ENCODE peak calls at places on chromosomes 3 and 15, in six cellular contexts. One of them, this sample, is unnamed.

GRCh38 chr3:182725372-182726251 is 67.7 kb upstream of the ATP11B start:
- DNase-seq in B cell: no peak
- DNase-seq in NCI-H2081: no peak
- DNase-seq in lung: no peak
- DNase-seq in progenitor cell of endocrine pancreas: no peak
- DNase-seq in skeletal muscle cell: no peak
- DNase-seq in this sample: no peak

GRCh38 chr3:132417695-132418520 is 606 bp downstream of the DNAJC13 start:
- DNase-seq in lung: peak; percentile 68
- DNase-seq in NCI-H2081: peak; percentile 32
- DNase-seq in progenitor cell of endocrine pancreas: no peak
- DNase-seq in skeletal muscle cell: no peak
- DNase-seq in B cell: no peak
- DNase-seq in this sample: no peak

GRCh38 chr3:136617123-136617700 is 135.0 kb downstream of the STAG1 start:
- DNase-seq in NCI-H2081: no peak
- DNase-seq in skeletal muscle cell: no peak
- DNase-seq in lung: no peak
- DNase-seq in B cell: no peak
- DNase-seq in progenitor cell of endocrine pancreas: no peak
- DNase-seq in this sample: no peak

GRCh38 chr15:69175536-69175935 is 15.1 kb downstream of the GLCE start:
- DNase-seq in NCI-H2081: no peak
- DNase-seq in lung: no peak
- DNase-seq in progenitor cell of endocrine pancreas: no peak
- DNase-seq in skeletal muscle cell: no peak
- DNase-seq in B cell: no peak
- DNase-seq in this sample: no peak

GRCh38 chr3:174440350-174440716 is 418.8 kb upstream of the NAALADL2 start:
- DNase-seq in lung: no peak
- DNase-seq in NCI-H2081: peak; percentile 46
- DNase-seq in B cell: no peak
- DNase-seq in skeletal muscle cell: peak; percentile 49
- DNase-seq in progenitor cell of endocrine pancreas: no peak
- DNase-seq in this sample: no peak

GRCh38 chr15:77482570-77482969 is 61.9 kb downstream of the HMG20A start:
- DNase-seq in progenitor cell of endocrine pancreas: no peak
- DNase-seq in NCI-H2081: no peak
- DNase-seq in skeletal muscle cell: peak; percentile 54
- DNase-seq in B cell: no peak
- DNase-seq in lung: no peak
- DNase-seq in this sample: no peak

GRCh38 chr3:174270841-174271240 is 588.3 kb upstream of the NAALADL2 start:
- DNase-seq in lung: no peak
- DNase-seq in skeletal muscle cell: peak; percentile 48
- DNase-seq in NCI-H2081: no peak
- DNase-seq in B cell: no peak
- DNase-seq in progenitor cell of endocrine pancreas: no peak
- DNase-seq in this sample: no peak

GRCh38 chr3:50617096-50617791 is at the start of gene MAPKAPK3:
- DNase-seq in progenitor cell of endocrine pancreas: no peak
- DNase-seq in skeletal muscle cell: no peak
- DNase-seq in lung: no peak
- DNase-seq in NCI-H2081: no peak
- DNase-seq in B cell: peak; percentile 72
- DNase-seq in this sample: no peak

GRCh38 chr15:33279613-33280205 is 31.1 kb upstream of the RYR3 start:
- DNase-seq in lung: no peak
- DNase-seq in progenitor cell of endocrine pancreas: no peak
- DNase-seq in B cell: no peak
- DNase-seq in skeletal muscle cell: no peak
- DNase-seq in NCI-H2081: no peak
- DNase-seq in this sample: no peak

GRCh38 chr15:66917904-66918448 is 147.4 kb upstream of the SMAD3 start:
- DNase-seq in lung: no peak
- DNase-seq in NCI-H2081: no peak
- DNase-seq in skeletal muscle cell: no peak
- DNase-seq in progenitor cell of endocrine pancreas: no peak
- DNase-seq in B cell: no peak
- DNase-seq in this sample: no peak

GRCh38 chr3:62007036-62007435 is 366.3 kb downstream of the FEZF2 start:
- DNase-seq in progenitor cell of endocrine pancreas: no peak
- DNase-seq in skeletal muscle cell: no peak
- DNase-seq in NCI-H2081: no peak
- DNase-seq in B cell: no peak
- DNase-seq in lung: no peak
- DNase-seq in this sample: no peak

GRCh38 chr3:73694988-73695757 is 70.4 kb upstream of the PDZRN3 start:
- DNase-seq in NCI-H2081: no peak
- DNase-seq in skeletal muscle cell: no peak
- DNase-seq in B cell: no peak
- DNase-seq in progenitor cell of endocrine pancreas: no peak
- DNase-seq in lung: no peak
- DNase-seq in this sample: no peak

GRCh38 chr15:53328341-53328740 is 431.1 kb downstream of the WDR72 start:
- DNase-seq in progenitor cell of endocrine pancreas: no peak
- DNase-seq in B cell: no peak
- DNase-seq in skeletal muscle cell: no peak
- DNase-seq in lung: no peak
- DNase-seq in NCI-H2081: no peak
- DNase-seq in this sample: no peak

GRCh38 chr3:142931222-142931621 is 32.3 kb downstream of the PAQR9 start:
- DNase-seq in NCI-H2081: no peak
- DNase-seq in progenitor cell of endocrine pancreas: no peak
- DNase-seq in lung: no peak
- DNase-seq in B cell: peak; percentile 14
- DNase-seq in skeletal muscle cell: no peak
- DNase-seq in this sample: no peak

GRCh38 chr3:38588276-38588971 is 61.1 kb downstream of the SCN5A start:
- DNase-seq in lung: no peak
- DNase-seq in B cell: no peak
- DNase-seq in NCI-H2081: no peak
- DNase-seq in progenitor cell of endocrine pancreas: no peak
- DNase-seq in skeletal muscle cell: no peak
- DNase-seq in this sample: no peak

GRCh38 chr3:117035785-117036184 is 326.2 kb downstream of the TUSC7 start:
- DNase-seq in B cell: no peak
- DNase-seq in lung: no peak
- DNase-seq in progenitor cell of endocrine pancreas: no peak
- DNase-seq in skeletal muscle cell: no peak
- DNase-seq in NCI-H2081: no peak
- DNase-seq in this sample: no peak

GRCh38 chr3:128334086-128334650 is 132.5 kb downstream of the DNAJB8 start:
- DNase-seq in lung: no peak
- DNase-seq in B cell: no peak
- DNase-seq in progenitor cell of endocrine pancreas: no peak
- DNase-seq in skeletal muscle cell: no peak
- DNase-seq in NCI-H2081: no peak
- DNase-seq in this sample: no peak

GRCh38 chr15:27086146-27086545 is 115.2 kb downstream of the GABRG3 start:
- DNase-seq in progenitor cell of endocrine pancreas: no peak
- DNase-seq in NCI-H2081: no peak
- DNase-seq in B cell: no peak
- DNase-seq in skeletal muscle cell: no peak
- DNase-seq in lung: no peak
- DNase-seq in this sample: no peak

GRCh38 chr15:38612159-38612863 is 47.7 kb upstream of the RASGRP1 start:
- DNase-seq in skeletal muscle cell: no peak
- DNase-seq in B cell: no peak
- DNase-seq in lung: no peak
- DNase-seq in NCI-H2081: no peak
- DNase-seq in progenitor cell of endocrine pancreas: no peak
- DNase-seq in this sample: no peak

GRCh38 chr15:73637527-73637926 is 4.3 kb upstream of the NPTN start:
- DNase-seq in skeletal muscle cell: no peak
- DNase-seq in lung: no peak
- DNase-seq in B cell: peak; percentile 9
- DNase-seq in progenitor cell of endocrine pancreas: no peak
- DNase-seq in NCI-H2081: no peak
- DNase-seq in this sample: no peak

GRCh38 chr3:94671078-94671477 is 608.2 kb downstream of the NSUN3 start:
- DNase-seq in skeletal muscle cell: no peak
- DNase-seq in progenitor cell of endocrine pancreas: no peak
- DNase-seq in lung: no peak
- DNase-seq in NCI-H2081: no peak
- DNase-seq in B cell: no peak
- DNase-seq in this sample: no peak

GRCh38 chr15:69305204-69305931 is 6.7 kb downstream of the PAQR5 start:
- DNase-seq in progenitor cell of endocrine pancreas: no peak
- DNase-seq in lung: no peak
- DNase-seq in NCI-H2081: no peak
- DNase-seq in B cell: no peak
- DNase-seq in skeletal muscle cell: peak; percentile 90
- DNase-seq in this sample: no peak

GRCh38 chr3:134312072-134312872 is 61.6 kb upstream of the RYK start:
- DNase-seq in NCI-H2081: no peak
- DNase-seq in skeletal muscle cell: no peak
- DNase-seq in lung: peak; percentile 86
- DNase-seq in progenitor cell of endocrine pancreas: no peak
- DNase-seq in B cell: no peak
- DNase-seq in this sample: no peak

GRCh38 chr3:15542641-15543040 is 21.1 kb upstream of the COLQ start:
- DNase-seq in B cell: no peak
- DNase-seq in lung: no peak
- DNase-seq in skeletal muscle cell: no peak
- DNase-seq in progenitor cell of endocrine pancreas: no peak
- DNase-seq in NCI-H2081: no peak
- DNase-seq in this sample: no peak

GRCh38 chr3:9405756-9406155 is 8.3 kb downstream of the SETD5 start:
- DNase-seq in NCI-H2081: no peak
- DNase-seq in progenitor cell of endocrine pancreas: no peak
- DNase-seq in skeletal muscle cell: no peak
- DNase-seq in B cell: no peak
- DNase-seq in lung: no peak
- DNase-seq in this sample: no peak

GRCh38 chr3:133038731-133039398 is 674 bp downstream of the TMEM108 start:
- DNase-seq in progenitor cell of endocrine pancreas: peak; percentile 15
- DNase-seq in lung: peak; percentile 41
- DNase-seq in skeletal muscle cell: no peak
- DNase-seq in NCI-H2081: peak; percentile 11
- DNase-seq in B cell: no peak
- DNase-seq in this sample: no peak

GRCh38 chr15:62895139-62895866 is 147.2 kb upstream of the TPM1 start:
- DNase-seq in progenitor cell of endocrine pancreas: no peak
- DNase-seq in lung: no peak
- DNase-seq in skeletal muscle cell: peak; percentile 73
- DNase-seq in B cell: no peak
- DNase-seq in NCI-H2081: no peak
- DNase-seq in this sample: peak; percentile 71

GRCh38 chr3:132232231-132232792 is 84.9 kb upstream of the ACP3 start:
- DNase-seq in NCI-H2081: peak; percentile 7
- DNase-seq in B cell: no peak
- DNase-seq in lung: no peak
- DNase-seq in skeletal muscle cell: no peak
- DNase-seq in progenitor cell of endocrine pancreas: no peak
- DNase-seq in this sample: no peak

GRCh38 chr3:98602078-98602678 is 8.8 kb upstream of the CPOX start:
- DNase-seq in B cell: peak; percentile 17
- DNase-seq in NCI-H2081: peak; percentile 24
- DNase-seq in lung: no peak
- DNase-seq in progenitor cell of endocrine pancreas: no peak
- DNase-seq in skeletal muscle cell: peak; percentile 32
- DNase-seq in this sample: peak; percentile 41

GRCh38 chr3:178097576-178097975 is 438.7 kb upstream of the KCNMB2 start:
- DNase-seq in NCI-H2081: no peak
- DNase-seq in B cell: no peak
- DNase-seq in skeletal muscle cell: peak; percentile 95
- DNase-seq in lung: no peak
- DNase-seq in progenitor cell of endocrine pancreas: no peak
- DNase-seq in this sample: no peak

GRCh38 chr3:32467333-32468070 is 35.1 kb downstream of the CMTM6 start:
- DNase-seq in lung: peak; percentile 78
- DNase-seq in B cell: peak; percentile 90
- DNase-seq in skeletal muscle cell: no peak
- DNase-seq in progenitor cell of endocrine pancreas: peak; percentile 77
- DNase-seq in NCI-H2081: peak; percentile 23
- DNase-seq in this sample: no peak

GRCh38 chr3:65170357-65171090 is 482.7 kb upstream of the ADAMTS9 start:
- DNase-seq in progenitor cell of endocrine pancreas: no peak
- DNase-seq in lung: peak; percentile 68
- DNase-seq in skeletal muscle cell: peak; percentile 93
- DNase-seq in B cell: no peak
- DNase-seq in NCI-H2081: no peak
- DNase-seq in this sample: peak; percentile 44

GRCh38 chr3:14959358-14959943 is 12.1 kb downstream of the NR2C2 start:
- DNase-seq in skeletal muscle cell: no peak
- DNase-seq in B cell: peak; percentile 13
- DNase-seq in progenitor cell of endocrine pancreas: no peak
- DNase-seq in NCI-H2081: no peak
- DNase-seq in lung: no peak
- DNase-seq in this sample: no peak

GRCh38 chr15:46857103-46857502 is 860.2 kb upstream of the SEMA6D start:
- DNase-seq in lung: no peak
- DNase-seq in skeletal muscle cell: no peak
- DNase-seq in B cell: no peak
- DNase-seq in progenitor cell of endocrine pancreas: no peak
- DNase-seq in NCI-H2081: no peak
- DNase-seq in this sample: no peak

GRCh38 chr3:123767020-123767394 is 117.1 kb downstream of the MYLK start:
- DNase-seq in lung: no peak
- DNase-seq in B cell: no peak
- DNase-seq in NCI-H2081: no peak
- DNase-seq in progenitor cell of endocrine pancreas: no peak
- DNase-seq in skeletal muscle cell: no peak
- DNase-seq in this sample: no peak

GRCh38 chr15:63362196-63362595 is 19.4 kb downstream of the CA12 start:
- DNase-seq in progenitor cell of endocrine pancreas: no peak
- DNase-seq in B cell: peak; percentile 20
- DNase-seq in NCI-H2081: no peak
- DNase-seq in lung: no peak
- DNase-seq in skeletal muscle cell: no peak
- DNase-seq in this sample: no peak

GRCh38 chr3:99128740-99129505 is 227.4 kb upstream of the DCBLD2 start:
- DNase-seq in lung: no peak
- DNase-seq in B cell: no peak
- DNase-seq in NCI-H2081: no peak
- DNase-seq in skeletal muscle cell: peak; percentile 94
- DNase-seq in progenitor cell of endocrine pancreas: no peak
- DNase-seq in this sample: peak; percentile 88

GRCh38 chr15:93165737-93166136 is 76.7 kb upstream of the RGMA start:
- DNase-seq in NCI-H2081: no peak
- DNase-seq in progenitor cell of endocrine pancreas: no peak
- DNase-seq in B cell: no peak
- DNase-seq in skeletal muscle cell: no peak
- DNase-seq in lung: no peak
- DNase-seq in this sample: no peak

GRCh38 chr15:69784808-69785550 is 312.7 kb downstream of the TLE3 start:
- DNase-seq in lung: no peak
- DNase-seq in B cell: no peak
- DNase-seq in skeletal muscle cell: no peak
- DNase-seq in NCI-H2081: no peak
- DNase-seq in progenitor cell of endocrine pancreas: no peak
- DNase-seq in this sample: no peak

GRCh38 chr3:124837730-124838186 is 49.4 kb downstream of the ITGB5 start:
- DNase-seq in B cell: no peak
- DNase-seq in lung: no peak
- DNase-seq in progenitor cell of endocrine pancreas: no peak
- DNase-seq in NCI-H2081: no peak
- DNase-seq in skeletal muscle cell: no peak
- DNase-seq in this sample: peak; percentile 80

This sample was measured in glomerular endothelial cell.